ENCODE peak calls at places on chromosomes 13 and 19, in eight cellular contexts. M, Y, Z, V, S, G, E and H are unnamed samples.

GRCh38 chr13:70893832-70894231 is 785.6 kb upstream of the KLHL1 start:
- DNase-seq in V (no peak), Z (no peak), E (no peak), M (no peak), S (no peak), Y (no peak), G (no peak), H (no peak)

GRCh38 chr13:113655358-113656014 is 2.5 kb downstream of the ATP4B start:
- DNase-seq in V (peak; percentile 3), S (no peak), G (no peak), Z (no peak), E (peak; percentile 15), Y (no peak), M (peak; percentile 61), H (peak; percentile 17)

GRCh38 chr13:75458696-75459422 is 23.1 kb downstream of the TBC1D4 start:
- DNase-seq in S (no peak), Y (peak; percentile 31), Z (no peak), M (no peak), G (peak; percentile 56), V (peak; percentile 86), E (no peak), H (peak; percentile 57)

GRCh38 chr13:19864339-19865309 is 1.2 kb upstream of the ZMYM5 start:
- DNase-seq in V (peak; percentile 68), S (no peak), Z (peak; percentile 86), M (peak; percentile 35), G (peak; percentile 61), E (peak; percentile 79), Y (peak; percentile 58), H (peak; percentile 84)

GRCh38 chr13:91719033-91719432 is 320.6 kb downstream of the GPC5 start:
- DNase-seq in V (no peak), M (no peak), S (no peak), G (peak; percentile 12), E (no peak), Y (peak; percentile 61), Z (no peak), H (peak; percentile 28)

GRCh38 chr13:75715598-75716523 is 79.7 kb downstream of the LMO7 start:
- DNase-seq in S (no peak), M (no peak), V (no peak), Z (no peak), G (no peak), Y (no peak), E (no peak), H (no peak)

GRCh38 chr13:102141625-102142472 is 260.0 kb downstream of the FGF14 start:
- DNase-seq in E (no peak), V (no peak), S (no peak), Z (no peak), G (no peak), Y (no peak), M (no peak), H (no peak)

GRCh38 chr19:11587302-11587972 is 9.8 kb upstream of the ZNF627 start:
- DNase-seq in Z (peak; percentile 80), S (peak; percentile 22), G (peak; percentile 74), E (peak; percentile 81), M (peak; percentile 73), Y (peak; percentile 67), V (peak; percentile 78), H (peak; percentile 73)

GRCh38 chr13:27406178-27406939 is 18.1 kb upstream of the GTF3A start:
- DNase-seq in Y (no peak), S (no peak), M (no peak), E (no peak), Z (no peak), V (peak; percentile 41), G (no peak), H (no peak)

GRCh38 chr19:48394331-48395169 is 1.1 kb downstream of the GRIN2D start:
- DNase-seq in S (no peak), Y (no peak), Z (no peak), V (no peak), M (no peak), E (no peak), G (no peak), H (no peak)

GRCh38 chr19:3012522-3013260 is 16.4 kb downstream of the TLE2 start:
- DNase-seq in E (no peak), G (no peak), Y (no peak), M (no peak), Z (no peak), V (no peak), S (no peak), H (no peak)

GRCh38 chr19:14318873-14319272 is 62.4 kb upstream of the ADGRE5 start:
- DNase-seq in M (no peak), G (peak; percentile 19), Y (peak; percentile 23), E (peak; percentile 53), V (no peak), Z (no peak), S (no peak), H (peak; percentile 63)

GRCh38 chr19:48740705-48741030 is 258 bp upstream of the RASIP1 start:
- DNase-seq in Y (no peak), M (no peak), G (no peak), E (no peak), S (no peak), V (peak; percentile 40), Z (no peak), H (peak; percentile 17)

GRCh38 chr13:110336681-110337080 is 29.6 kb downstream of the COL4A2 start:
- DNase-seq in G (no peak), Y (no peak), E (no peak), M (no peak), Z (no peak), V (no peak), S (no peak), H (no peak)

GRCh38 chr19:43752287-43752875 is 2.4 kb downstream of the SMG9 start:
- DNase-seq in E (no peak), M (no peak), G (no peak), V (no peak), S (no peak), Z (no peak), Y (no peak), H (no peak)
- H3K4me3 ChIP-seq in E (no peak overlapping the region), M (no peak overlapping the region), G (no peak overlapping the region), V (no peak overlapping the region), S (no peak overlapping the region), Z (no peak overlapping the region), Y (no peak overlapping the region), H (no peak overlapping the region)

DNA sequence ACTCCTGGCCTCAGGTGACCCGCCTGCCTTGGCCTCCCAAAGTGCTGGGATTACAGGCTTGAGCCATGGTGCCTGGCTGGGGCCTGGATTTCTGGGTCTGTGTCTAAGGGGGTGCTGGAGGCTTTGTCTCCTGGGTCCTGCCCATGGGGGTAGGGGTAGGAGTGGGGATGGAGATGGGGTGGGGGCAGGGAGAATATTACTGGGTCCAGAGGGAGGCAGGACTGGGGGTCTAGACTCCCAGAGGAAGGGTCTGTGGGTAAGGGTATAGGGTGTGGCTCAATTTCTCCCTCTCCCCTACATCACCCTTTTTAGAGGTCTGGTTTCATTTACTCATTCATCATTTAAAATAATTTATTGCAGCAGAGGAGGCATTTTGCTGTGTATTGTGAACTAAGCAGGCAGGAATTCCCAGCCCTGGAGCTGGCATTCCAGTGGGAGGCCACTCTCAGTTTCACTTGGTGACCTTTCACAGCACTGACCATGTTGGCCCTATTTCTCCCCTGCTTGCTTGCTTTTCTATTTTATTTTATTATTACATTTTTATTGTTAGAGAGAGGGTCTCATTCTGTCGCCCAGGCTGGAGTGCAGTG is 810 bp upstream of the NFKBID start:
- DNase-seq in G (no peak), Z (no peak), V (no peak), E (no peak), Y (no peak), S (no peak), M (no peak), H (no peak)
- H3K27ac ChIP-seq in G (peak overlapping the region; percentile 86), Z (peak overlapping the region; percentile 71), V (peak overlapping the region; percentile 92), E (peak overlapping the region; percentile 96), Y (peak overlapping the region; percentile 90), S (peak overlapping the region; percentile 43), M (peak overlapping the region; percentile 39), H (peak overlapping the region; percentile 57)

DNA sequence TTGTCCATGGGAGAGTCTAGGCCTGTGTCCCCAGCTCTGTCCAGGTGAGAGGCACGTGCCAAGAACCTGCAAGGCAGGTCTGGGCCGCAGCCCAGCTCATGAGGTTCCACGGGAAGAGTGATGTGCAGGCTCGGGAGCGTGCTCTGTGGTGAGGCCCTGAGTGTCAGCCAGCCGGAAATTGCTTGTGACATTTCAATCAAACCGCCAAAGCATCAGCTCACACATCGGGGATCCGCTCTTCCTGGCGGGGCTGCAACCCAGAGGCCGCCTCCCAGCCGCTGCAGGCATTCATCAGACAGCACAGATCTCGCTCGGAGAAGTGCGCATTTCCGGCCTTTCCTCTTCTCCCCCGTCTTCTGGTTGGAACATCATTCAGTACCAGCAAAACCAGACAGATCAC is 109.3 kb downstream of the KDM4B start:
- DNase-seq in G (no peak), V (no peak), Y (no peak), S (no peak), M (no peak), Z (no peak), E (no peak), H (no peak)
- H3K4me1 ChIP-seq in G (peaks cover 8% of the 10 kb centered on the region), V (peaks cover 26% of the 10 kb centered on the region), Y (no peaks in the 10 kb centered on the region), S (no peaks in the 10 kb centered on the region), M (no peaks in the 10 kb centered on the region), Z (peaks cover 9% of the 10 kb centered on the region), E (no peaks in the 10 kb centered on the region), H (peaks cover 12% of the 10 kb centered on the region)

DNA sequence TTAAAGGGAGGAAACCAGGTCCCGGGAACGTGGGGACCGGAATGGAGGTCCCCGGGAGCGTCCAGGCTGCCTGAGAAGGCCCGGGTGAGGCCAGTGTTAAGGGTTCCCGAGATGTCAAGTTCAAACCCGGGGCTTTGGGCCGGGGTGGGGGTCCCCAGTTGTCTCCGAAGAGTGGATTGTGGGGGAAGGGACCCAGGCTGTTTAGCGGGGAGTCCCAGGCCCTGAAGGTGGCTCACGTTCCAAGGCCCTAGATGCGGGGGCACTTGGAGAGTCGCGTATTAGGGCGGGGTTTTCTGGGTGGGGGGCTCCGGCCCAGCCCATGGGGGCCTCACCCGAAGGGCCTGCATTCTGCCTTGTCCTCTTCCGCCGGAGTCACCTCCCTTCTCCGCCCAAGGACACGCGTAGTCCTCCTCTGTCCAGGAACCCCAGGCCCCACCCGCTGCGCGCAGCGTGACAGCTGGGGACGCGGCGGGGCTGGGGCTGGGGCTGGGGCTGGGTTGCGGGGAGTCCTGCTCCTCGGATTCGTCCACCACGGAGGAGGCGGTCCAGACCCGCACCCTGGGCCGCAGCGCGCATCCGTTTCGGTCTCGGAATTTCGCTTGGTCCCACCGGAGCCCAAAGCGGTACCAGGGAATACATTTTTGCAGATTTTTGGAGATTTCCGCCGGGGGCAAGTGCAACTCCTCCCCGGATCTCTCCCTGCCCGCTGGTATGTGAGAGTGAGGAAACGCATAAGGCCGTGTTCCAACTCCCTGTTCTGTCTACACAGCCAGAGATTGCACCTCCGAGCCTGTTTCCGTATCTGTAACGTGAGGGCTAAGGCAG is at the start of gene COX7A1:
- DNase-seq in E (peak; percentile 61), Z (peak; percentile 84), S (no peak), M (no peak), G (peak; percentile 86), Y (peak; percentile 42), V (peak; percentile 58), H (peak; percentile 91)
- H3K4me3 ChIP-seq in E (peak within 1 kb of the TSS; percentile 37), Z (peak within 1 kb of the TSS; percentile 53), S (peak within 1 kb of the TSS; percentile 83), M (no peak within 1 kb of the TSS), G (peak within 1 kb of the TSS; percentile 67), Y (peak within 1 kb of the TSS; percentile 26), V (no peak within 1 kb of the TSS), H (peak within 1 kb of the TSS; percentile 79)